ENCODE peak calls at places on chromosomes 6 and 20, in nine cellular contexts. One of them, this sample, is unnamed.

GRCh38 chr6:37515712-37516075 is 16.0 kb upstream of the CCDC167 start:
- DNase-seq in esophagus squamous epithelium: no peak
- DNase-seq in right lobe of liver: no peak
- DNase-seq in adrenal gland: no peak
- DNase-seq in Peyer's patch: no peak
- DNase-seq in NB4: no peak
- DNase-seq in ovary: no peak
- DNase-seq in A549: no peak
- DNase-seq in lower leg skin: no peak
- DNase-seq in this sample: no peak

GRCh38 chr6:14635933-14636599 is 518.5 kb downstream of the CD83 start:
- DNase-seq in NB4: no peak
- DNase-seq in ovary: no peak
- DNase-seq in esophagus squamous epithelium: no peak
- DNase-seq in A549: no peak
- DNase-seq in adrenal gland: no peak
- DNase-seq in lower leg skin: no peak
- DNase-seq in Peyer's patch: no peak
- DNase-seq in right lobe of liver: no peak
- DNase-seq in this sample: no peak

GRCh38 chr6:13190391-13190790 is 137.9 kb downstream of the TBC1D7 start:
- DNase-seq in lower leg skin: no peak
- DNase-seq in A549: no peak
- DNase-seq in right lobe of liver: no peak
- DNase-seq in ovary: no peak
- DNase-seq in NB4: no peak
- DNase-seq in esophagus squamous epithelium: no peak
- DNase-seq in adrenal gland: no peak
- DNase-seq in Peyer's patch: no peak
- DNase-seq in this sample: no peak

GRCh38 chr6:135909737-135910387 is 58.4 kb downstream of the PDE7B start:
- DNase-seq in Peyer's patch: peak
- DNase-seq in A549: peak
- DNase-seq in adrenal gland: peak
- DNase-seq in right lobe of liver: peak
- DNase-seq in NB4: peak
- DNase-seq in esophagus squamous epithelium: no peak
- DNase-seq in ovary: no peak
- DNase-seq in lower leg skin: no peak
- DNase-seq in this sample: peak

GRCh38 chr6:96015321-96015790 is 418 bp upstream of the FUT9 start:
- DNase-seq in lower leg skin: no peak
- DNase-seq in A549: no peak
- DNase-seq in NB4: no peak
- DNase-seq in ovary: peak
- DNase-seq in Peyer's patch: no peak
- DNase-seq in adrenal gland: no peak
- DNase-seq in right lobe of liver: peak
- DNase-seq in esophagus squamous epithelium: no peak
- DNase-seq in this sample: no peak

GRCh38 chr6:69022991-69023390 is 387.9 kb downstream of the ADGRB3 start:
- DNase-seq in Peyer's patch: no peak
- DNase-seq in right lobe of liver: no peak
- DNase-seq in adrenal gland: no peak
- DNase-seq in esophagus squamous epithelium: no peak
- DNase-seq in A549: no peak
- DNase-seq in ovary: no peak
- DNase-seq in lower leg skin: no peak
- DNase-seq in NB4: no peak
- DNase-seq in this sample: no peak

GRCh38 chr6:34182751-34183531 is 37.1 kb upstream of the GRM4 start:
- DNase-seq in right lobe of liver: no peak
- DNase-seq in A549: no peak
- DNase-seq in esophagus squamous epithelium: no peak
- DNase-seq in NB4: peak
- DNase-seq in Peyer's patch: peak
- DNase-seq in lower leg skin: peak
- DNase-seq in adrenal gland: peak
- DNase-seq in ovary: no peak
- DNase-seq in this sample: no peak

GRCh38 chr6:81929828-81930227 is 177.3 kb upstream of the TENT5A start:
- DNase-seq in adrenal gland: no peak
- DNase-seq in NB4: no peak
- DNase-seq in lower leg skin: no peak
- DNase-seq in Peyer's patch: no peak
- DNase-seq in right lobe of liver: no peak
- DNase-seq in ovary: no peak
- DNase-seq in esophagus squamous epithelium: no peak
- DNase-seq in A549: no peak
- DNase-seq in this sample: no peak

GRCh38 chr6:6474170-6474920 is 114.2 kb upstream of the LY86 start:
- DNase-seq in adrenal gland: no peak
- DNase-seq in right lobe of liver: no peak
- DNase-seq in esophagus squamous epithelium: no peak
- DNase-seq in NB4: no peak
- DNase-seq in ovary: no peak
- DNase-seq in lower leg skin: no peak
- DNase-seq in A549: no peak
- DNase-seq in Peyer's patch: no peak
- DNase-seq in this sample: no peak

GRCh38 chr20:17857639-17858449 is 110.8 kb downstream of the SNX5 start:
- DNase-seq in A549: no peak
- DNase-seq in adrenal gland: no peak
- DNase-seq in lower leg skin: no peak
- DNase-seq in ovary: no peak
- DNase-seq in right lobe of liver: no peak
- DNase-seq in Peyer's patch: no peak
- DNase-seq in esophagus squamous epithelium: no peak
- DNase-seq in NB4: no peak
- DNase-seq in this sample: no peak

GRCh38 chr6:2600363-2600762 is 150.4 kb downstream of the MYLK4 start:
- DNase-seq in adrenal gland: no peak
- DNase-seq in lower leg skin: no peak
- DNase-seq in A549: no peak
- DNase-seq in ovary: no peak
- DNase-seq in Peyer's patch: no peak
- DNase-seq in esophagus squamous epithelium: no peak
- DNase-seq in NB4: no peak
- DNase-seq in right lobe of liver: no peak
- DNase-seq in this sample: no peak

GRCh38 chr6:109260701-109261100 is 121.6 kb downstream of the CD164 start:
- DNase-seq in right lobe of liver: no peak
- DNase-seq in ovary: no peak
- DNase-seq in lower leg skin: no peak
- DNase-seq in adrenal gland: no peak
- DNase-seq in A549: no peak
- DNase-seq in NB4: no peak
- DNase-seq in Peyer's patch: no peak
- DNase-seq in esophagus squamous epithelium: no peak
- DNase-seq in this sample: no peak

GRCh38 chr20:20611165-20611564 is 101.3 kb downstream of the RALGAPA2 start:
- DNase-seq in adrenal gland: no peak
- DNase-seq in lower leg skin: no peak
- DNase-seq in A549: no peak
- DNase-seq in Peyer's patch: no peak
- DNase-seq in NB4: no peak
- DNase-seq in esophagus squamous epithelium: no peak
- DNase-seq in ovary: no peak
- DNase-seq in right lobe of liver: no peak
- DNase-seq in this sample: no peak

GRCh38 chr20:20292472-20292871 is 75.4 kb upstream of the INSM1 start:
- DNase-seq in ovary: no peak
- DNase-seq in NB4: no peak
- DNase-seq in esophagus squamous epithelium: no peak
- DNase-seq in Peyer's patch: no peak
- DNase-seq in right lobe of liver: no peak
- DNase-seq in A549: no peak
- DNase-seq in adrenal gland: no peak
- DNase-seq in lower leg skin: no peak
- DNase-seq in this sample: no peak

GRCh38 chr6:3735029-3735605 is 16.4 kb downstream of the PXDC1 start:
- DNase-seq in Peyer's patch: no peak
- DNase-seq in ovary: no peak
- DNase-seq in A549: no peak
- DNase-seq in right lobe of liver: no peak
- DNase-seq in adrenal gland: no peak
- DNase-seq in esophagus squamous epithelium: no peak
- DNase-seq in NB4: no peak
- DNase-seq in lower leg skin: peak
- DNase-seq in this sample: no peak

GRCh38 chr6:4929319-4929718 is 74.5 kb downstream of the RPP40 start:
- DNase-seq in right lobe of liver: no peak
- DNase-seq in esophagus squamous epithelium: no peak
- DNase-seq in ovary: no peak
- DNase-seq in A549: no peak
- DNase-seq in NB4: no peak
- DNase-seq in Peyer's patch: no peak
- DNase-seq in lower leg skin: no peak
- DNase-seq in adrenal gland: no peak
- DNase-seq in this sample: peak

DNA sequence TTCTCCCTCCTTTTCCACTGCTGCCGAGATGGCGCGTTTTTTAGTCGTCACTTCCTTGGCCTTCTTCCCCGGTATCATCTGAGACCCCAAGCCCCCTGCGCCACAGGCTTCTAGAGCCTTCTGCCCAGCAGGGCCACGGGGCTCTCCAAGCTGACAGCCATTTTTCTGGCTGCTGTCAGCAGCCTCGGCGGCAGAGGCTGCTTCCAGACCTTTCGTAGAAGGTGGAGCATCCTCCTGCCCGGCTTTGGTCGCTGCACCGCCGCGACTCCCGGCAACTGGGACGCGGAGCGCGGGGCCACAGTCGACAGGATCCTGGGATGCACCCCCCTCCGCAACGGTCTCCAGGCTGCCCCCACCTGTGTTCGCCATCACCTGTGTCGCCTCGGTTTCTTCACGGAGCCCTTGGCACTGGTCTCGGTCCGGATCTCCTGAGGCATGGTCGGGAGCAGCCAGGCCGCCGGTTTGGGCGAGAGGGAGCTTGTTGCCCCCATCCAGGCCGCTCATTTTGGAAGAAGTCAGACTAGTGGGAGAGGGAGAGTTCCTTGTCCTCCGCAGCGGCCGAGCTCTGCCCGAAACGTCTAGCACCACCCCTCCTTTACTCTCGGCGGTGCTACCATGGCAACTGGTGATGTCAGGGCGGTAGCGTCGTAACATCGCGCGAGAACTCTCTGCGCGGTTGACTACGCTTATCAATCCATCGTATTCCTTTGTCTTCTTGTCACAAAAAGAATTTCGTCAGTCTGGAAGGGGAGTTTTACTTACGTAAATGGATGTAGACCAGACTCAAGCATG is at the start of gene TSPYL4:
- DNase-seq in adrenal gland: peak
- DNase-seq in A549: peak
- DNase-seq in right lobe of liver: peak
- DNase-seq in Peyer's patch: peak
- DNase-seq in NB4: peak
- DNase-seq in ovary: peak
- DNase-seq in esophagus squamous epithelium: peak
- DNase-seq in lower leg skin: peak
- DNase-seq in this sample: peak
- TF ChIP-seq POLR2A in adrenal gland: peak
- TF ChIP-seq POLR2A in A549: peak
- TF ChIP-seq POLR2A in right lobe of liver: peak
- TF ChIP-seq POLR2A in Peyer's patch: peak
- TF ChIP-seq POLR2A in NB4: no peak
- TF ChIP-seq POLR2A in ovary: peak
- TF ChIP-seq POLR2A in esophagus squamous epithelium: no peak
- TF ChIP-seq POLR2A in lower leg skin: no peak
- TF ChIP-seq POLR2A in this sample: peak

DNA sequence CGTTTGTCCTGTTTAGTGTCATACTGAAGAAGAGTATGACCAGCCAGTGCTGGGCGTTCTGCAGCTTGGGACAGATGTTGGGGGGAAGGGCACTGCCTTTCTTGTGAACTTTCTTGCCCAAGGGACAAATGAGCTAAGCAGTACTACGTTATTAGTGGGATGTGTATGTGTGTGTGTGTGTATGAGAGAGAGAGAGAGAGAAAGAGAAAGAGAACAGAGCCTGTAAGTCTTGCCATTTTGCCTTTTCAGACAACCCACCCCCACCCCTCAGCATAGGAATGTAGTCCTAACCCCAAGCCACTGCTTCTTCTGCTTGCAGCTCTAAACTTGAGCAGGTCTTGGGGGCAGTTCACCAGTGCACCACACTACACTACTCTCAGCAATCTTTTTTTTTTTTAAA is 45.5 kb downstream of the E2F3 start:
- DNase-seq in adrenal gland: no peak
- DNase-seq in esophagus squamous epithelium: no peak
- DNase-seq in right lobe of liver: no peak
- DNase-seq in A549: no peak
- DNase-seq in NB4: no peak
- DNase-seq in Peyer's patch: no peak
- DNase-seq in ovary: no peak
- DNase-seq in lower leg skin: no peak
- DNase-seq in this sample: no peak
- TF ChIP-seq POLR2A in adrenal gland: no peak
- TF ChIP-seq POLR2A in esophagus squamous epithelium: no peak
- TF ChIP-seq POLR2A in right lobe of liver: no peak
- TF ChIP-seq POLR2A in A549: no peak
- TF ChIP-seq POLR2A in NB4: no peak
- TF ChIP-seq POLR2A in Peyer's patch: no peak
- TF ChIP-seq POLR2A in ovary: no peak
- TF ChIP-seq POLR2A in lower leg skin: no peak
- TF ChIP-seq POLR2A in this sample: no peak

DNA sequence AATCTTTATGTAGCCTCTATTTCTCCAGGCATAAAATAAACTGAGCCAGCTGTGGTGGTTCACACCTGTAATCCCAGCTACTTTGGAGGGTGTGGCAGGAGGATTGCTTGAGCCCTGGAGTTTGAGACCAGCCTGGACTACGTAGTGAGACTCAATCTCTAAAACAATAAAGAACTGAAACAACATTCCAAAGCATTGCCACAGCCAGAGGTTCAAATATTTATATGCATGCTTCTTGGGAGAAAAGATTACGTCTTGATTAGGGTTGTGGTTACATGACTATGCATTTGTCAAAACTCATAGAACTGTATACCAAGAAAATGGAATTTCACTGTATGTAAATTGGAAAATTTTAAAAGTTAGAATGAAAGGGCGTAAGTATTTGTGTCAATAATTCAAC is 27.7 kb upstream of the PAX1 start:
- DNase-seq in Peyer's patch: no peak
- DNase-seq in ovary: no peak
- DNase-seq in A549: no peak
- DNase-seq in lower leg skin: no peak
- DNase-seq in NB4: no peak
- DNase-seq in adrenal gland: no peak
- DNase-seq in right lobe of liver: no peak
- DNase-seq in esophagus squamous epithelium: no peak
- DNase-seq in this sample: no peak
- TF ChIP-seq POLR2A in Peyer's patch: no peak
- TF ChIP-seq POLR2A in ovary: no peak
- TF ChIP-seq POLR2A in A549: no peak
- TF ChIP-seq POLR2A in lower leg skin: no peak
- TF ChIP-seq POLR2A in NB4: no peak
- TF ChIP-seq POLR2A in adrenal gland: no peak
- TF ChIP-seq POLR2A in right lobe of liver: no peak
- TF ChIP-seq POLR2A in esophagus squamous epithelium: no peak
- TF ChIP-seq POLR2A in this sample: no peak

DNA sequence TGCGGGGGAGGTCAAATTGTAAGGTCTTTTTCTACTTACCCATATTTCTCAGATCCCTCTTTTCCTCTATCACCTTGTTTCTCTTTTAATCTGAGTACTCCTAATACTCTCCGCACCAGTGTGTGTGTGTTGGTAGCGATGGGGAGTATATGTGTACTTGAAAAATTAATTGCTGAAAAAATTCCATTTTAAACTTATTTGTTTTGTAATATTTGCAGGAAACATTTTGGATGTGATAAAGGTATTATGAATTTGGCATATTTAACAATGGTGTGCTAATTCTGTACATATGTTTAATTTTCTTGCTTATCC is 48.1 kb upstream of the MLIP start:
- DNase-seq in adrenal gland: no peak
- DNase-seq in NB4: no peak
- DNase-seq in lower leg skin: no peak
- DNase-seq in right lobe of liver: no peak
- DNase-seq in A549: no peak
- DNase-seq in ovary: no peak
- DNase-seq in esophagus squamous epithelium: no peak
- DNase-seq in Peyer's patch: no peak
- DNase-seq in this sample: no peak
- TF ChIP-seq POLR2A in adrenal gland: no peak
- TF ChIP-seq POLR2A in NB4: no peak
- TF ChIP-seq POLR2A in lower leg skin: no peak
- TF ChIP-seq POLR2A in right lobe of liver: no peak
- TF ChIP-seq POLR2A in A549: no peak
- TF ChIP-seq POLR2A in ovary: no peak
- TF ChIP-seq POLR2A in esophagus squamous epithelium: no peak
- TF ChIP-seq POLR2A in Peyer's patch: no peak
- TF ChIP-seq POLR2A in this sample: no peak

This sample was measured in erythroblast.